ENCODE peak calls at places on chromosomes 1 and 21, in seven cellular contexts. One of them, this sample, is unnamed.

GRCh38 chr1:61436016-61436415 is 288.9 kb downstream of the TM2D1 start:
- DNase-seq in fibroblast of lung: no peak
- DNase-seq in heart right ventricle: no peak
- DNase-seq in cardiac muscle cell: no peak
- DNase-seq in foreskin fibroblast: peak
- DNase-seq in fibroblast of mammary gland: no peak
- DNase-seq in endodermal cell: no peak
- DNase-seq in this sample: no peak

GRCh38 chr1:44010935-44011610 is 19.7 kb downstream of the CCDC24 start:
- DNase-seq in fibroblast of lung: no peak
- DNase-seq in heart right ventricle: no peak
- DNase-seq in cardiac muscle cell: no peak
- DNase-seq in foreskin fibroblast: no peak
- DNase-seq in fibroblast of mammary gland: no peak
- DNase-seq in endodermal cell: no peak
- DNase-seq in this sample: no peak

GRCh38 chr1:198620951-198621824 is 17.7 kb upstream of the PTPRC start:
- DNase-seq in fibroblast of lung: peak
- DNase-seq in heart right ventricle: no peak
- DNase-seq in cardiac muscle cell: no peak
- DNase-seq in foreskin fibroblast: no peak
- DNase-seq in fibroblast of mammary gland: no peak
- DNase-seq in endodermal cell: no peak
- DNase-seq in this sample: no peak

GRCh38 chr1:202578565-202578964 is 131.7 kb downstream of the SYT2 start:
- DNase-seq in fibroblast of lung: peak
- DNase-seq in heart right ventricle: no peak
- DNase-seq in cardiac muscle cell: no peak
- DNase-seq in foreskin fibroblast: peak
- DNase-seq in fibroblast of mammary gland: peak
- DNase-seq in endodermal cell: no peak
- DNase-seq in this sample: peak

GRCh38 chr21:45127937-45128336 is 53.6 kb downstream of the ADARB1 start:
- DNase-seq in fibroblast of lung: no peak
- DNase-seq in heart right ventricle: no peak
- DNase-seq in cardiac muscle cell: no peak
- DNase-seq in foreskin fibroblast: no peak
- DNase-seq in fibroblast of mammary gland: no peak
- DNase-seq in endodermal cell: no peak
- DNase-seq in this sample: no peak

GRCh38 chr1:203281851-203282661 is 23.3 kb upstream of the BTG2 start:
- DNase-seq in fibroblast of lung: no peak
- DNase-seq in heart right ventricle: no peak
- DNase-seq in cardiac muscle cell: peak
- DNase-seq in foreskin fibroblast: no peak
- DNase-seq in fibroblast of mammary gland: no peak
- DNase-seq in endodermal cell: peak
- DNase-seq in this sample: no peak

GRCh38 chr1:229661022-229661877 is 35.2 kb downstream of the URB2 start:
- DNase-seq in fibroblast of lung: peak
- DNase-seq in heart right ventricle: peak
- DNase-seq in cardiac muscle cell: peak
- DNase-seq in foreskin fibroblast: peak
- DNase-seq in fibroblast of mammary gland: peak
- DNase-seq in endodermal cell: peak
- DNase-seq in this sample: peak

GRCh38 chr1:183002267-183002666 is 21.0 kb upstream of the LAMC1 start:
- DNase-seq in fibroblast of lung: no peak
- DNase-seq in heart right ventricle: no peak
- DNase-seq in cardiac muscle cell: no peak
- DNase-seq in foreskin fibroblast: no peak
- DNase-seq in fibroblast of mammary gland: no peak
- DNase-seq in endodermal cell: no peak
- DNase-seq in this sample: no peak

GRCh38 chr1:152048641-152048970 is 11.8 kb upstream of the S100A11 start:
- DNase-seq in fibroblast of lung: no peak
- DNase-seq in heart right ventricle: no peak
- DNase-seq in cardiac muscle cell: no peak
- DNase-seq in foreskin fibroblast: no peak
- DNase-seq in fibroblast of mammary gland: no peak
- DNase-seq in endodermal cell: no peak
- DNase-seq in this sample: no peak

GRCh38 chr1:99645699-99646531 is at the start of gene PALMD:
- DNase-seq in fibroblast of lung: peak
- DNase-seq in heart right ventricle: peak
- DNase-seq in cardiac muscle cell: peak
- DNase-seq in foreskin fibroblast: no peak
- DNase-seq in fibroblast of mammary gland: peak
- DNase-seq in endodermal cell: peak
- DNase-seq in this sample: peak

GRCh38 chr1:71796044-71796443 is 486.3 kb downstream of the NEGR1 start:
- DNase-seq in fibroblast of lung: no peak
- DNase-seq in heart right ventricle: no peak
- DNase-seq in cardiac muscle cell: no peak
- DNase-seq in foreskin fibroblast: no peak
- DNase-seq in fibroblast of mammary gland: no peak
- DNase-seq in endodermal cell: no peak
- DNase-seq in this sample: no peak

GRCh38 chr21:39392981-39393380 is 44.1 kb upstream of the HMGN1 start:
- DNase-seq in fibroblast of lung: no peak
- DNase-seq in heart right ventricle: no peak
- DNase-seq in cardiac muscle cell: no peak
- DNase-seq in foreskin fibroblast: no peak
- DNase-seq in fibroblast of mammary gland: no peak
- DNase-seq in endodermal cell: no peak
- DNase-seq in this sample: no peak

GRCh38 chr21:39388038-39388810 is 39.3 kb upstream of the HMGN1 start:
- DNase-seq in fibroblast of lung: peak
- DNase-seq in heart right ventricle: peak
- DNase-seq in cardiac muscle cell: peak
- DNase-seq in foreskin fibroblast: peak
- DNase-seq in fibroblast of mammary gland: peak
- DNase-seq in endodermal cell: peak
- DNase-seq in this sample: peak

GRCh38 chr21:39392296-39392695 is 43.4 kb upstream of the HMGN1 start:
- DNase-seq in fibroblast of lung: no peak
- DNase-seq in heart right ventricle: no peak
- DNase-seq in cardiac muscle cell: no peak
- DNase-seq in foreskin fibroblast: no peak
- DNase-seq in fibroblast of mammary gland: no peak
- DNase-seq in endodermal cell: no peak
- DNase-seq in this sample: no peak

GRCh38 chr21:39388811-39389155 is 39.9 kb upstream of the HMGN1 start:
- DNase-seq in fibroblast of lung: no peak
- DNase-seq in heart right ventricle: no peak
- DNase-seq in cardiac muscle cell: no peak
- DNase-seq in foreskin fibroblast: no peak
- DNase-seq in fibroblast of mammary gland: no peak
- DNase-seq in endodermal cell: no peak
- DNase-seq in this sample: no peak

GRCh38 chr21:39390212-39390765 is 41.4 kb upstream of the HMGN1 start:
- DNase-seq in fibroblast of lung: no peak
- DNase-seq in heart right ventricle: no peak
- DNase-seq in cardiac muscle cell: peak
- DNase-seq in foreskin fibroblast: no peak
- DNase-seq in fibroblast of mammary gland: no peak
- DNase-seq in endodermal cell: peak
- DNase-seq in this sample: no peak
- TF ChIP-seq CTCF in fibroblast of lung: no peak
- TF ChIP-seq CTCF in heart right ventricle: no peak
- TF ChIP-seq CTCF in cardiac muscle cell: no peak
- TF ChIP-seq CTCF in foreskin fibroblast: no peak
- TF ChIP-seq CTCF in fibroblast of mammary gland: no peak
- TF ChIP-seq CTCF in endodermal cell: peak
- TF ChIP-seq CTCF in this sample: no peak

GRCh38 chr1:32239790-32240139 is 7.3 kb upstream of the FAM167B start:
- DNase-seq in fibroblast of lung: no peak
- DNase-seq in heart right ventricle: peak
- DNase-seq in cardiac muscle cell: peak
- DNase-seq in foreskin fibroblast: no peak
- DNase-seq in fibroblast of mammary gland: no peak
- DNase-seq in endodermal cell: no peak
- DNase-seq in this sample: no peak

GRCh38 chr1:32242341-32242851 is 4.6 kb upstream of the FAM167B start:
- DNase-seq in fibroblast of lung: no peak
- DNase-seq in heart right ventricle: peak
- DNase-seq in cardiac muscle cell: peak
- DNase-seq in foreskin fibroblast: no peak
- DNase-seq in fibroblast of mammary gland: no peak
- DNase-seq in endodermal cell: peak
- DNase-seq in this sample: peak

GRCh38 chr1:32241011-32241763 is 5.8 kb upstream of the FAM167B start:
- DNase-seq in fibroblast of lung: peak
- DNase-seq in heart right ventricle: peak
- DNase-seq in cardiac muscle cell: peak
- DNase-seq in foreskin fibroblast: peak
- DNase-seq in fibroblast of mammary gland: peak
- DNase-seq in endodermal cell: peak
- DNase-seq in this sample: peak

GRCh38 chr1:32239335-32239734 is 7.7 kb upstream of the FAM167B start:
- DNase-seq in fibroblast of lung: no peak
- DNase-seq in heart right ventricle: no peak
- DNase-seq in cardiac muscle cell: no peak
- DNase-seq in foreskin fibroblast: no peak
- DNase-seq in fibroblast of mammary gland: no peak
- DNase-seq in endodermal cell: peak
- DNase-seq in this sample: no peak

GRCh38 chr1:32240140-32240951 is 6.7 kb upstream of the FAM167B start:
- DNase-seq in fibroblast of lung: peak
- DNase-seq in heart right ventricle: peak
- DNase-seq in cardiac muscle cell: peak
- DNase-seq in foreskin fibroblast: peak
- DNase-seq in fibroblast of mammary gland: no peak
- DNase-seq in endodermal cell: peak
- DNase-seq in this sample: peak
- TF ChIP-seq CTCF in fibroblast of lung: peak
- TF ChIP-seq CTCF in heart right ventricle: no peak
- TF ChIP-seq CTCF in cardiac muscle cell: peak
- TF ChIP-seq CTCF in foreskin fibroblast: no peak
- TF ChIP-seq CTCF in fibroblast of mammary gland: peak
- TF ChIP-seq CTCF in endodermal cell: peak
- TF ChIP-seq CTCF in this sample: peak

GRCh38 chr1:237672748-237673147 is 218.0 kb downstream of the ZP4 start:
- DNase-seq in fibroblast of lung: no peak
- DNase-seq in heart right ventricle: no peak
- DNase-seq in cardiac muscle cell: no peak
- DNase-seq in foreskin fibroblast: no peak
- DNase-seq in fibroblast of mammary gland: no peak
- DNase-seq in endodermal cell: no peak
- DNase-seq in this sample: no peak

GRCh38 chr1:237679687-237680086 is 211.0 kb downstream of the ZP4 start:
- DNase-seq in fibroblast of lung: no peak
- DNase-seq in heart right ventricle: no peak
- DNase-seq in cardiac muscle cell: no peak
- DNase-seq in foreskin fibroblast: no peak
- DNase-seq in fibroblast of mammary gland: no peak
- DNase-seq in endodermal cell: no peak
- DNase-seq in this sample: no peak

GRCh38 chr1:237681210-237681609 is 209.5 kb downstream of the ZP4 start:
- DNase-seq in fibroblast of lung: no peak
- DNase-seq in heart right ventricle: no peak
- DNase-seq in cardiac muscle cell: no peak
- DNase-seq in foreskin fibroblast: no peak
- DNase-seq in fibroblast of mammary gland: no peak
- DNase-seq in endodermal cell: no peak
- DNase-seq in this sample: no peak

DNA sequence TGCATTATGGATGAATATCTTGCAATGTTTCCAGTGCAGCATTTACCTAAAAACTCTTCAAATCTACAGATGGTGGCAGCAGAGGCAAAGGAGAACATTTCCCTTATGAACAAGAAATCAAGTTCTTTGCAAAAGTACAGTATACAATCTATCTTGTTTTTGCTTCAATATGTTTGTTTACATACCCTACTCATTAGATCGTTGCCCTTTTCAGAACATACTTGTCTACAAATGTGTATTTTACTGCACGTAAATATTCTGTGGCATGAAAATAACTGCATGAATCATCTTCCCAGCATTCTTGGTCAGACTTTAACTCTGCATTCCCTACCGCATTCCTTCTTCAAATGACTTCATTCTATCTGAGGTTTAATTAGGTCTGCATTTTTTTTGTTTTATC is 212.7 kb downstream of the ZP4 start:
- DNase-seq in fibroblast of lung: peak
- DNase-seq in heart right ventricle: no peak
- DNase-seq in cardiac muscle cell: no peak
- DNase-seq in foreskin fibroblast: no peak
- DNase-seq in fibroblast of mammary gland: peak
- DNase-seq in endodermal cell: no peak
- DNase-seq in this sample: peak
- TF ChIP-seq CTCF in fibroblast of lung: no peak
- TF ChIP-seq CTCF in heart right ventricle: no peak
- TF ChIP-seq CTCF in cardiac muscle cell: peak
- TF ChIP-seq CTCF in foreskin fibroblast: no peak
- TF ChIP-seq CTCF in fibroblast of mammary gland: peak
- TF ChIP-seq CTCF in endodermal cell: peak
- TF ChIP-seq CTCF in this sample: no peak

GRCh38 chr1:85048296-85049064 is at the start of gene MCOLN3:
- DNase-seq in fibroblast of lung: no peak
- DNase-seq in heart right ventricle: peak
- DNase-seq in cardiac muscle cell: peak
- DNase-seq in foreskin fibroblast: no peak
- DNase-seq in fibroblast of mammary gland: peak
- DNase-seq in endodermal cell: peak
- DNase-seq in this sample: no peak

GRCh38 chr1:85047144-85047471 is 1.2 kb downstream of the MCOLN3 start:
- DNase-seq in fibroblast of lung: no peak
- DNase-seq in heart right ventricle: no peak
- DNase-seq in cardiac muscle cell: no peak
- DNase-seq in foreskin fibroblast: no peak
- DNase-seq in fibroblast of mammary gland: no peak
- DNase-seq in endodermal cell: no peak
- DNase-seq in this sample: no peak

GRCh38 chr1:85054664-85055063 is 6.4 kb upstream of the MCOLN3 start:
- DNase-seq in fibroblast of lung: no peak
- DNase-seq in heart right ventricle: no peak
- DNase-seq in cardiac muscle cell: no peak
- DNase-seq in foreskin fibroblast: no peak
- DNase-seq in fibroblast of mammary gland: no peak
- DNase-seq in endodermal cell: no peak
- DNase-seq in this sample: no peak

GRCh38 chr1:85047472-85048295 is 616 bp downstream of the MCOLN3 start:
- DNase-seq in fibroblast of lung: no peak
- DNase-seq in heart right ventricle: peak
- DNase-seq in cardiac muscle cell: no peak
- DNase-seq in foreskin fibroblast: no peak
- DNase-seq in fibroblast of mammary gland: no peak
- DNase-seq in endodermal cell: peak
- DNase-seq in this sample: no peak

DNA sequence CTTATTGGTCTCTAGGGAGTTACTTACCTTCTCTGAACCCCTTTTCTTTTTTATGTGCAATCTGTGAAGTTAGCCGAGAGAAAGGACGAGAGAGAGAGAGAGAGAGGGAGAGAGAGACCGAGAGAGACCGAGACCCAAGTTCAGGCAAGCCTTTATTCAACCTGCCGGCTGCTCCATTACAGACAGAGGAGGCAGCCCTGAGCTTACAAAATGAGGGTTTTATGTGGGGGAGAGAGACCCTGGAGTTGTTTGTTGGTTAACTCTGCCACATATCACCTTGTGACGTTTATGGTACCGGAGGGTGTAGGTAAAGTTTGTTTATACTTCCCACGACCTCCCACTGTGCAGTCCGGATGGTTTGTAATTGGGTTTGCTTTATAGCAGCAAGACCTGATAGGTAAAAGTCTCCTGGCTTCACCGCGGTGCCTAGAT is 1.5 kb upstream of the MCOLN3 start:
- DNase-seq in fibroblast of lung: no peak
- DNase-seq in heart right ventricle: no peak
- DNase-seq in cardiac muscle cell: no peak
- DNase-seq in foreskin fibroblast: no peak
- DNase-seq in fibroblast of mammary gland: no peak
- DNase-seq in endodermal cell: peak
- DNase-seq in this sample: no peak
- TF ChIP-seq CTCF in fibroblast of lung: no peak
- TF ChIP-seq CTCF in heart right ventricle: no peak
- TF ChIP-seq CTCF in cardiac muscle cell: no peak
- TF ChIP-seq CTCF in foreskin fibroblast: no peak
- TF ChIP-seq CTCF in fibroblast of mammary gland: no peak
- TF ChIP-seq CTCF in endodermal cell: peak
- TF ChIP-seq CTCF in this sample: no peak